ENCODE peak calls at places on chromosome 14, in seven cellular contexts. One of them, this sample, is unnamed.

GRCh38 chr14:100059433-100059781 is 5.8 kb upstream of the EVL start:
- DNase-seq in IMR-90: no peak
- DNase-seq in left ventricle myocardium inferior: no peak
- DNase-seq in colonic mucosa: no peak
- DNase-seq in breast epithelium: peak; percentile 89
- DNase-seq in fibroblast of lung: no peak
- DNase-seq in MM.1S: no peak
- DNase-seq in this sample: no peak

GRCh38 chr14:98946995-98947394 is 325.0 kb downstream of the BCL11B start:
- DNase-seq in IMR-90: no peak
- DNase-seq in left ventricle myocardium inferior: peak; percentile 24
- DNase-seq in colonic mucosa: no peak
- DNase-seq in breast epithelium: no peak
- DNase-seq in fibroblast of lung: peak; percentile 46
- DNase-seq in MM.1S: no peak
- DNase-seq in this sample: no peak

GRCh38 chr14:100486025-100486828 is 101.0 kb downstream of the BEGAIN start:
- DNase-seq in IMR-90: peak; percentile 65
- DNase-seq in left ventricle myocardium inferior: peak; percentile 59
- DNase-seq in colonic mucosa: peak; percentile 62
- DNase-seq in breast epithelium: no peak
- DNase-seq in fibroblast of lung: peak; percentile 64
- DNase-seq in MM.1S: peak; percentile 29
- DNase-seq in this sample: peak; percentile 60

GRCh38 chr14:22995889-22996611 is 13.7 kb upstream of the AJUBA start:
- DNase-seq in IMR-90: no peak
- DNase-seq in left ventricle myocardium inferior: no peak
- DNase-seq in colonic mucosa: no peak
- DNase-seq in breast epithelium: no peak
- DNase-seq in fibroblast of lung: no peak
- DNase-seq in MM.1S: no peak
- DNase-seq in this sample: no peak

GRCh38 chr14:21308479-21309237 is 28.8 kb downstream of the RPGRIP1 start:
- DNase-seq in IMR-90: peak; percentile 23
- DNase-seq in left ventricle myocardium inferior: peak; percentile 44
- DNase-seq in colonic mucosa: peak; percentile 91
- DNase-seq in breast epithelium: peak; percentile 95
- DNase-seq in fibroblast of lung: peak; percentile 70
- DNase-seq in MM.1S: peak; percentile 92
- DNase-seq in this sample: peak; percentile 88

GRCh38 chr14:62629070-62629580 is 416.1 kb downstream of the KCNH5 start:
- DNase-seq in IMR-90: no peak
- DNase-seq in left ventricle myocardium inferior: no peak
- DNase-seq in colonic mucosa: no peak
- DNase-seq in breast epithelium: no peak
- DNase-seq in fibroblast of lung: no peak
- DNase-seq in MM.1S: no peak
- DNase-seq in this sample: no peak

GRCh38 chr14:105838591-105839424 is 312.4 kb downstream of the TMEM121 start:
- DNase-seq in IMR-90: no peak
- DNase-seq in left ventricle myocardium inferior: no peak
- DNase-seq in colonic mucosa: peak; percentile 11
- DNase-seq in breast epithelium: no peak
- DNase-seq in fibroblast of lung: no peak
- DNase-seq in MM.1S: no peak
- DNase-seq in this sample: no peak

GRCh38 chr14:39028620-39029019 is 74.4 kb downstream of the SEC23A start:
- DNase-seq in IMR-90: no peak
- DNase-seq in left ventricle myocardium inferior: no peak
- DNase-seq in colonic mucosa: no peak
- DNase-seq in breast epithelium: no peak
- DNase-seq in fibroblast of lung: no peak
- DNase-seq in MM.1S: no peak
- DNase-seq in this sample: no peak

GRCh38 chr14:22386924-22387775 is 201.9 kb downstream of the DAD1 start:
- DNase-seq in IMR-90: peak; percentile 72
- DNase-seq in left ventricle myocardium inferior: peak; percentile 22
- DNase-seq in colonic mucosa: peak; percentile 81
- DNase-seq in breast epithelium: peak; percentile 45
- DNase-seq in fibroblast of lung: peak; percentile 77
- DNase-seq in MM.1S: peak; percentile 50
- DNase-seq in this sample: peak; percentile 74

GRCh38 chr14:54219281-54220121 is 177.3 kb upstream of the CDKN3 start:
- DNase-seq in IMR-90: no peak
- DNase-seq in left ventricle myocardium inferior: no peak
- DNase-seq in colonic mucosa: no peak
- DNase-seq in breast epithelium: no peak
- DNase-seq in fibroblast of lung: no peak
- DNase-seq in MM.1S: no peak
- DNase-seq in this sample: no peak

GRCh38 chr14:54528973-54529372 is 19.3 kb downstream of the CGRRF1 start:
- DNase-seq in IMR-90: no peak
- DNase-seq in left ventricle myocardium inferior: no peak
- DNase-seq in colonic mucosa: no peak
- DNase-seq in breast epithelium: no peak
- DNase-seq in fibroblast of lung: no peak
- DNase-seq in MM.1S: no peak
- DNase-seq in this sample: no peak

GRCh38 chr14:87175175-87175574 is 817.8 kb downstream of the GALC start:
- DNase-seq in IMR-90: no peak
- DNase-seq in left ventricle myocardium inferior: no peak
- DNase-seq in colonic mucosa: no peak
- DNase-seq in breast epithelium: no peak
- DNase-seq in fibroblast of lung: peak; percentile 1
- DNase-seq in MM.1S: no peak
- DNase-seq in this sample: no peak

GRCh38 chr14:99349721-99350495 is 77.9 kb upstream of the BCL11B start:
- DNase-seq in IMR-90: no peak
- DNase-seq in left ventricle myocardium inferior: no peak
- DNase-seq in colonic mucosa: no peak
- DNase-seq in breast epithelium: no peak
- DNase-seq in fibroblast of lung: no peak
- DNase-seq in MM.1S: no peak
- DNase-seq in this sample: no peak

GRCh38 chr14:56199095-56199975 is 81.1 kb downstream of the PELI2 start:
- DNase-seq in IMR-90: peak; percentile 99
- DNase-seq in left ventricle myocardium inferior: no peak
- DNase-seq in colonic mucosa: no peak
- DNase-seq in breast epithelium: no peak
- DNase-seq in fibroblast of lung: peak; percentile 99
- DNase-seq in MM.1S: no peak
- DNase-seq in this sample: no peak

GRCh38 chr14:42111355-42111754 is 504.7 kb downstream of the LRFN5 start:
- DNase-seq in IMR-90: no peak
- DNase-seq in left ventricle myocardium inferior: no peak
- DNase-seq in colonic mucosa: no peak
- DNase-seq in breast epithelium: no peak
- DNase-seq in fibroblast of lung: no peak
- DNase-seq in MM.1S: no peak
- DNase-seq in this sample: no peak

GRCh38 chr14:46048127-46048526 is 603.5 kb downstream of the RPL10L start:
- DNase-seq in IMR-90: peak; percentile 18
- DNase-seq in left ventricle myocardium inferior: no peak
- DNase-seq in colonic mucosa: no peak
- DNase-seq in breast epithelium: no peak
- DNase-seq in fibroblast of lung: peak; percentile 17
- DNase-seq in MM.1S: no peak
- DNase-seq in this sample: peak; percentile 18

GRCh38 chr14:87231336-87232026 is 761.5 kb downstream of the GALC start:
- DNase-seq in IMR-90: no peak
- DNase-seq in left ventricle myocardium inferior: no peak
- DNase-seq in colonic mucosa: no peak
- DNase-seq in breast epithelium: no peak
- DNase-seq in fibroblast of lung: no peak
- DNase-seq in MM.1S: no peak
- DNase-seq in this sample: no peak

GRCh38 chr14:55333785-55334485 is 62.7 kb downstream of the FBXO34 start:
- DNase-seq in IMR-90: peak; percentile 81
- DNase-seq in left ventricle myocardium inferior: no peak
- DNase-seq in colonic mucosa: no peak
- DNase-seq in breast epithelium: no peak
- DNase-seq in fibroblast of lung: peak; percentile 47
- DNase-seq in MM.1S: no peak
- DNase-seq in this sample: no peak

GRCh38 chr14:68632591-68632895 is 160.3 kb downstream of the ZFP36L1 start:
- DNase-seq in IMR-90: no peak
- DNase-seq in left ventricle myocardium inferior: no peak
- DNase-seq in colonic mucosa: no peak
- DNase-seq in breast epithelium: no peak
- DNase-seq in fibroblast of lung: no peak
- DNase-seq in MM.1S: no peak
- DNase-seq in this sample: no peak

GRCh38 chr14:29587046-29587445 is 340.6 kb downstream of the PRKD1 start:
- DNase-seq in IMR-90: no peak
- DNase-seq in left ventricle myocardium inferior: no peak
- DNase-seq in colonic mucosa: no peak
- DNase-seq in breast epithelium: no peak
- DNase-seq in fibroblast of lung: no peak
- DNase-seq in MM.1S: no peak
- DNase-seq in this sample: no peak

GRCh38 chr14:58107947-58108552 is 44.0 kb downstream of the ARMH4 start:
- DNase-seq in IMR-90: peak; percentile 79
- DNase-seq in left ventricle myocardium inferior: no peak
- DNase-seq in colonic mucosa: peak; percentile 32
- DNase-seq in breast epithelium: no peak
- DNase-seq in fibroblast of lung: peak; percentile 88
- DNase-seq in MM.1S: peak; percentile 34
- DNase-seq in this sample: peak; percentile 30

GRCh38 chr14:88554458-88555286 is at the start of gene PTPN21:
- DNase-seq in IMR-90: peak; percentile 64
- DNase-seq in left ventricle myocardium inferior: peak; percentile 82
- DNase-seq in colonic mucosa: peak; percentile 79
- DNase-seq in breast epithelium: peak; percentile 60
- DNase-seq in fibroblast of lung: peak; percentile 53
- DNase-seq in MM.1S: peak; percentile 17
- DNase-seq in this sample: peak; percentile 77

GRCh38 chr14:51650721-51651387 is 856 bp upstream of the FRMD6 start:
- DNase-seq in IMR-90: no peak
- DNase-seq in left ventricle myocardium inferior: peak; percentile 28
- DNase-seq in colonic mucosa: peak; percentile 28
- DNase-seq in breast epithelium: peak; percentile 36
- DNase-seq in fibroblast of lung: no peak
- DNase-seq in MM.1S: peak; percentile 12
- DNase-seq in this sample: peak; percentile 30

GRCh38 chr14:39005044-39005736 is 97.8 kb downstream of the SEC23A start:
- DNase-seq in IMR-90: peak; percentile 56
- DNase-seq in left ventricle myocardium inferior: peak; percentile 36
- DNase-seq in colonic mucosa: peak; percentile 30
- DNase-seq in breast epithelium: no peak
- DNase-seq in fibroblast of lung: peak; percentile 81
- DNase-seq in MM.1S: no peak
- DNase-seq in this sample: no peak

GRCh38 chr14:61525293-61526011 is 169.9 kb upstream of the HIF1A start:
- DNase-seq in IMR-90: peak; percentile 52
- DNase-seq in left ventricle myocardium inferior: peak; percentile 65
- DNase-seq in colonic mucosa: peak; percentile 49
- DNase-seq in breast epithelium: peak; percentile 89
- DNase-seq in fibroblast of lung: peak; percentile 57
- DNase-seq in MM.1S: peak; percentile 54
- DNase-seq in this sample: peak; percentile 79

DNA sequence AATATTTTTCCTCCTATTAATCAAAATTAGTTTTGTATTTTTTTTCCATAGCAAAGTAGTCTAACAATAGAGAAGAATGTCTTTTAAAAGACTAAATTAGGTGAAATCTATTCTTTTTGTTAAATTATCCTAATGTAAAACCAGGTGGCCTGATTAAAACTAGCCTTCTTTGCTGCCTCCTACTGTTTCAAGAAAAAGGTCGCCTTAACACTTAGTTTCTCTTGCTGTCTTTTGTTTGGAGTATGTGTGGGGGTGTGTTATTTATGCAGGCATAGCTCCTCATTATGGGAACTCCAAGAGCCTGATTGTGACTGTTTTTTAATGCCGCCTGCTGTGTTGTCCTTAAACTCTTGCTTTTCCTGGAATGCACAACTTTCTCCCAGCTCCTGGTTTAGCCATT is 855.3 kb downstream of the DIO2 start:
- DNase-seq in IMR-90: peak; percentile 32
- DNase-seq in left ventricle myocardium inferior: no peak
- DNase-seq in colonic mucosa: no peak
- DNase-seq in breast epithelium: no peak
- DNase-seq in fibroblast of lung: peak; percentile 20
- DNase-seq in MM.1S: no peak
- DNase-seq in this sample: no peak
- TF ChIP-seq CTCF in IMR-90: no peak
- TF ChIP-seq CTCF in left ventricle myocardium inferior: no peak
- TF ChIP-seq CTCF in colonic mucosa: no peak
- TF ChIP-seq CTCF in breast epithelium: no peak
- TF ChIP-seq CTCF in fibroblast of lung: peak; percentile 34
- TF ChIP-seq CTCF in MM.1S: no peak
- TF ChIP-seq CTCF in this sample: no peak

GRCh38 chr14:102982852-102983470 is 60.5 kb downstream of the AMN start:
- DNase-seq in IMR-90: no peak
- DNase-seq in left ventricle myocardium inferior: no peak
- DNase-seq in colonic mucosa: no peak
- DNase-seq in breast epithelium: no peak
- DNase-seq in fibroblast of lung: no peak
- DNase-seq in MM.1S: no peak
- DNase-seq in this sample: no peak
- TF ChIP-seq CTCF in IMR-90: no peak
- TF ChIP-seq CTCF in left ventricle myocardium inferior: no peak
- TF ChIP-seq CTCF in colonic mucosa: no peak
- TF ChIP-seq CTCF in breast epithelium: no peak
- TF ChIP-seq CTCF in fibroblast of lung: no peak
- TF ChIP-seq CTCF in MM.1S: no peak
- TF ChIP-seq CTCF in this sample: no peak

GRCh38 chr14:95258754-95259593 is 60.7 kb downstream of the CLMN start:
- DNase-seq in IMR-90: no peak
- DNase-seq in left ventricle myocardium inferior: no peak
- DNase-seq in colonic mucosa: no peak
- DNase-seq in breast epithelium: peak; percentile 17
- DNase-seq in fibroblast of lung: no peak
- DNase-seq in MM.1S: no peak
- DNase-seq in this sample: no peak
- TF ChIP-seq CTCF in IMR-90: no peak
- TF ChIP-seq CTCF in left ventricle myocardium inferior: no peak
- TF ChIP-seq CTCF in colonic mucosa: no peak
- TF ChIP-seq CTCF in breast epithelium: no peak
- TF ChIP-seq CTCF in fibroblast of lung: no peak
- TF ChIP-seq CTCF in MM.1S: no peak
- TF ChIP-seq CTCF in this sample: no peak

GRCh38 chr14:31283568-31284252 is 76.1 kb upstream of the HECTD1 start:
- DNase-seq in IMR-90: no peak
- DNase-seq in left ventricle myocardium inferior: no peak
- DNase-seq in colonic mucosa: no peak
- DNase-seq in breast epithelium: no peak
- DNase-seq in fibroblast of lung: no peak
- DNase-seq in MM.1S: no peak
- DNase-seq in this sample: no peak

GRCh38 chr14:31283153-31283552 is 75.6 kb upstream of the HECTD1 start:
- DNase-seq in IMR-90: no peak
- DNase-seq in left ventricle myocardium inferior: no peak
- DNase-seq in colonic mucosa: no peak
- DNase-seq in breast epithelium: no peak
- DNase-seq in fibroblast of lung: no peak
- DNase-seq in MM.1S: no peak
- DNase-seq in this sample: no peak

GRCh38 chr14:31291210-31291609 is 83.6 kb upstream of the HECTD1 start:
- DNase-seq in IMR-90: no peak
- DNase-seq in left ventricle myocardium inferior: no peak
- DNase-seq in colonic mucosa: no peak
- DNase-seq in breast epithelium: no peak
- DNase-seq in fibroblast of lung: peak; percentile 24
- DNase-seq in MM.1S: no peak
- DNase-seq in this sample: no peak

GRCh38 chr14:31287294-31287972 is 79.8 kb upstream of the HECTD1 start:
- DNase-seq in IMR-90: no peak
- DNase-seq in left ventricle myocardium inferior: no peak
- DNase-seq in colonic mucosa: no peak
- DNase-seq in breast epithelium: no peak
- DNase-seq in fibroblast of lung: no peak
- DNase-seq in MM.1S: no peak
- DNase-seq in this sample: no peak

GRCh38 chr14:31286456-31287293 is 79.1 kb upstream of the HECTD1 start:
- DNase-seq in IMR-90: no peak
- DNase-seq in left ventricle myocardium inferior: no peak
- DNase-seq in colonic mucosa: no peak
- DNase-seq in breast epithelium: no peak
- DNase-seq in fibroblast of lung: no peak
- DNase-seq in MM.1S: no peak
- DNase-seq in this sample: no peak
- TF ChIP-seq CTCF in IMR-90: no peak
- TF ChIP-seq CTCF in left ventricle myocardium inferior: peak; percentile 42
- TF ChIP-seq CTCF in colonic mucosa: peak; percentile 33
- TF ChIP-seq CTCF in breast epithelium: no peak
- TF ChIP-seq CTCF in fibroblast of lung: peak; percentile 37
- TF ChIP-seq CTCF in MM.1S: peak; percentile 25
- TF ChIP-seq CTCF in this sample: peak; percentile 11